ENCODE peak calls at places on chromosome 15, in four cellular contexts. One of them, this sample, is unnamed.
A peak's percentile ranks its signal among the peaks of the same experiment; 100 is the strongest.

GRCh38 chr15:57698243-57698642 is 8.3 kb upstream of the POLR2M start:
- DNase-seq in uterus: no peak
- DNase-seq in transverse colon: no peak
- DNase-seq in astrocyte of the cerebellum: no peak
- DNase-seq in this sample: no peak

GRCh38 chr15:57334257-57334656 is 42.0 kb upstream of the CGNL1 start:
- DNase-seq in uterus: no peak
- DNase-seq in transverse colon: no peak
- DNase-seq in astrocyte of the cerebellum: no peak
- DNase-seq in this sample: no peak

GRCh38 chr15:25739687-25740121 is 123.4 kb downstream of the ATP10A start:
- DNase-seq in uterus: no peak
- DNase-seq in transverse colon: no peak
- DNase-seq in astrocyte of the cerebellum: peak; percentile 18
- DNase-seq in this sample: no peak

GRCh38 chr15:48493084-48493762 is 152.3 kb downstream of the FBN1 start:
- DNase-seq in uterus: peak; percentile 42
- DNase-seq in transverse colon: no peak
- DNase-seq in astrocyte of the cerebellum: peak; percentile 72
- DNase-seq in this sample: no peak

GRCh38 chr15:94196536-94196935 is 34.8 kb upstream of the MCTP2 start:
- DNase-seq in uterus: no peak
- DNase-seq in transverse colon: no peak
- DNase-seq in astrocyte of the cerebellum: no peak
- DNase-seq in this sample: no peak

GRCh38 chr15:73286356-73286755 is 82.4 kb downstream of the HCN4 start:
- DNase-seq in uterus: no peak
- DNase-seq in transverse colon: no peak
- DNase-seq in astrocyte of the cerebellum: no peak
- DNase-seq in this sample: no peak

GRCh38 chr15:33067456-33067855 is 127.1 kb downstream of the FMN1 start:
- DNase-seq in uterus: no peak
- DNase-seq in transverse colon: no peak
- DNase-seq in astrocyte of the cerebellum: peak; percentile 74
- DNase-seq in this sample: no peak

GRCh38 chr15:72487070-72487797 is 13.1 kb downstream of the ARIH1 start:
- DNase-seq in uterus: no peak
- DNase-seq in transverse colon: no peak
- DNase-seq in astrocyte of the cerebellum: no peak
- DNase-seq in this sample: no peak

GRCh38 chr15:67372563-67372962 is 118.0 kb downstream of the IQCH start:
- DNase-seq in uterus: no peak
- DNase-seq in transverse colon: no peak
- DNase-seq in astrocyte of the cerebellum: no peak
- DNase-seq in this sample: no peak

GRCh38 chr15:47484119-47484518 is 233.2 kb upstream of the SEMA6D start:
- DNase-seq in uterus: no peak
- DNase-seq in transverse colon: no peak
- DNase-seq in astrocyte of the cerebellum: no peak
- DNase-seq in this sample: no peak

GRCh38 chr15:37081985-37082384 is 18.4 kb downstream of the MEIS2 start:
- DNase-seq in uterus: no peak
- DNase-seq in transverse colon: no peak
- DNase-seq in astrocyte of the cerebellum: no peak
- DNase-seq in this sample: no peak

GRCh38 chr15:95919460-95919859 is 411.0 kb upstream of the NR2F2 start:
- DNase-seq in uterus: no peak
- DNase-seq in transverse colon: no peak
- DNase-seq in astrocyte of the cerebellum: no peak
- DNase-seq in this sample: no peak

GRCh38 chr15:78988361-78988911 is 43.6 kb upstream of the CTSH start:
- DNase-seq in uterus: peak; percentile 59
- DNase-seq in transverse colon: peak; percentile 67
- DNase-seq in astrocyte of the cerebellum: peak; percentile 97
- DNase-seq in this sample: peak; percentile 47

GRCh38 chr15:48803877-48804276 is 7.0 kb downstream of the CEP152 start:
- DNase-seq in uterus: no peak
- DNase-seq in transverse colon: no peak
- DNase-seq in astrocyte of the cerebellum: no peak
- DNase-seq in this sample: no peak

GRCh38 chr15:77630956-77631789 is 1.5 kb downstream of the LINGO1 start:
- DNase-seq in uterus: no peak
- DNase-seq in transverse colon: peak; percentile 10
- DNase-seq in astrocyte of the cerebellum: no peak
- DNase-seq in this sample: no peak

GRCh38 chr15:88835646-88836045 is 32.4 kb downstream of the ACAN start:
- DNase-seq in uterus: no peak
- DNase-seq in transverse colon: no peak
- DNase-seq in astrocyte of the cerebellum: no peak
- DNase-seq in this sample: no peak

GRCh38 chr15:40266828-40267304 is 16.0 kb downstream of the ANKRD63 start:
- DNase-seq in uterus: peak; percentile 52
- DNase-seq in transverse colon: peak; percentile 45
- DNase-seq in astrocyte of the cerebellum: peak; percentile 84
- DNase-seq in this sample: no peak

GRCh38 chr15:31468911-31469800 is 142.5 kb downstream of the KLF13 start:
- DNase-seq in uterus: no peak
- DNase-seq in transverse colon: no peak
- DNase-seq in astrocyte of the cerebellum: no peak
- DNase-seq in this sample: no peak

GRCh38 chr15:31270767-31271166 is 55.9 kb upstream of the KLF13 start:
- DNase-seq in uterus: no peak
- DNase-seq in transverse colon: peak; percentile 4
- DNase-seq in astrocyte of the cerebellum: no peak
- DNase-seq in this sample: peak; percentile 17

GRCh38 chr15:99090011-99090699 is 14.7 kb upstream of the SYNM start:
- DNase-seq in uterus: no peak
- DNase-seq in transverse colon: peak; percentile 26
- DNase-seq in astrocyte of the cerebellum: no peak
- DNase-seq in this sample: peak; percentile 78

GRCh38 chr15:47870956-47871625 is 153.8 kb downstream of the SEMA6D start:
- DNase-seq in uterus: no peak
- DNase-seq in transverse colon: no peak
- DNase-seq in astrocyte of the cerebellum: peak; percentile 29
- DNase-seq in this sample: no peak

GRCh38 chr15:57591237-57591821 is 375 bp upstream of the MYZAP start:
- DNase-seq in uterus: no peak
- DNase-seq in transverse colon: no peak
- DNase-seq in astrocyte of the cerebellum: no peak
- DNase-seq in this sample: no peak

GRCh38 chr15:82895983-82896382 is 56.5 kb downstream of the HOMER2 start:
- DNase-seq in uterus: no peak
- DNase-seq in transverse colon: no peak
- DNase-seq in astrocyte of the cerebellum: no peak
- DNase-seq in this sample: no peak

GRCh38 chr15:48557335-48557734 is 88.2 kb downstream of the FBN1 start:
- DNase-seq in uterus: no peak
- DNase-seq in transverse colon: no peak
- DNase-seq in astrocyte of the cerebellum: no peak
- DNase-seq in this sample: no peak

GRCh38 chr15:38872732-38873131 is 308.1 kb upstream of the RASGRP1 start:
- DNase-seq in uterus: no peak
- DNase-seq in transverse colon: no peak
- DNase-seq in astrocyte of the cerebellum: no peak
- DNase-seq in this sample: no peak

GRCh38 chr15:45587861-45588170 is 637 bp downstream of the BLOC1S6 start:
- DNase-seq in uterus: no peak
- DNase-seq in transverse colon: no peak
- DNase-seq in astrocyte of the cerebellum: no peak
- DNase-seq in this sample: no peak

GRCh38 chr15:69980311-69981059 is 117.2 kb downstream of the TLE3 start:
- DNase-seq in uterus: no peak
- DNase-seq in transverse colon: no peak
- DNase-seq in astrocyte of the cerebellum: no peak
- DNase-seq in this sample: peak; percentile 43

GRCh38 chr15:69982037-69982436 is 115.7 kb downstream of the TLE3 start:
- DNase-seq in uterus: no peak
- DNase-seq in transverse colon: no peak
- DNase-seq in astrocyte of the cerebellum: no peak
- DNase-seq in this sample: no peak

GRCh38 chr15:69979783-69980182 is 117.9 kb downstream of the TLE3 start:
- DNase-seq in uterus: no peak
- DNase-seq in transverse colon: peak; percentile 74
- DNase-seq in astrocyte of the cerebellum: no peak
- DNase-seq in this sample: peak; percentile 78

GRCh38 chr15:69978603-69979002 is 119.1 kb downstream of the TLE3 start:
- DNase-seq in uterus: no peak
- DNase-seq in transverse colon: no peak
- DNase-seq in astrocyte of the cerebellum: no peak
- DNase-seq in this sample: no peak

DNA sequence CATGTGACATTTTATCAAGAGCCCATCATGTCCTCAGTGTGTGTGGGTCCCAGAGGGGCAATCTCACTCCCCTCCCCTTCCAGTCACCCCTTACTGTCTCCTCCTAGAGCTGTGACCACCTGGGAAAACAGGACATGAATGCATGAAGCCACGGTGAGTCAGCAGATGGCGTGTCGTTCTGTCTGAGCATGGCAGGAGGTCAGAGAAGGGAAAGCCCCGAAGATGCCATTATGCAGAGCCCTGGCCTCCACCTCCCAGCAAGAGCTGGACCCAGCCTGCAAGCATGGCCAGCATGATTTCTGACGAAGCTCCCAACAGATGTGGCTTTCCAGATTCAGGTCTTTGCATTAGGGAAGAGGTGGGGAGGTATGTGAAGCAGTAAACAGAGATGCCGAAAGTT is 118.4 kb downstream of the TLE3 start:
- DNase-seq in uterus: no peak
- DNase-seq in transverse colon: peak; percentile 54
- DNase-seq in astrocyte of the cerebellum: no peak
- DNase-seq in this sample: peak; percentile 83
- TF ChIP-seq CTCF in uterus: no peak
- TF ChIP-seq CTCF in transverse colon: no peak
- TF ChIP-seq CTCF in astrocyte of the cerebellum: no peak
- TF ChIP-seq CTCF in this sample: peak; percentile 64

DNA sequence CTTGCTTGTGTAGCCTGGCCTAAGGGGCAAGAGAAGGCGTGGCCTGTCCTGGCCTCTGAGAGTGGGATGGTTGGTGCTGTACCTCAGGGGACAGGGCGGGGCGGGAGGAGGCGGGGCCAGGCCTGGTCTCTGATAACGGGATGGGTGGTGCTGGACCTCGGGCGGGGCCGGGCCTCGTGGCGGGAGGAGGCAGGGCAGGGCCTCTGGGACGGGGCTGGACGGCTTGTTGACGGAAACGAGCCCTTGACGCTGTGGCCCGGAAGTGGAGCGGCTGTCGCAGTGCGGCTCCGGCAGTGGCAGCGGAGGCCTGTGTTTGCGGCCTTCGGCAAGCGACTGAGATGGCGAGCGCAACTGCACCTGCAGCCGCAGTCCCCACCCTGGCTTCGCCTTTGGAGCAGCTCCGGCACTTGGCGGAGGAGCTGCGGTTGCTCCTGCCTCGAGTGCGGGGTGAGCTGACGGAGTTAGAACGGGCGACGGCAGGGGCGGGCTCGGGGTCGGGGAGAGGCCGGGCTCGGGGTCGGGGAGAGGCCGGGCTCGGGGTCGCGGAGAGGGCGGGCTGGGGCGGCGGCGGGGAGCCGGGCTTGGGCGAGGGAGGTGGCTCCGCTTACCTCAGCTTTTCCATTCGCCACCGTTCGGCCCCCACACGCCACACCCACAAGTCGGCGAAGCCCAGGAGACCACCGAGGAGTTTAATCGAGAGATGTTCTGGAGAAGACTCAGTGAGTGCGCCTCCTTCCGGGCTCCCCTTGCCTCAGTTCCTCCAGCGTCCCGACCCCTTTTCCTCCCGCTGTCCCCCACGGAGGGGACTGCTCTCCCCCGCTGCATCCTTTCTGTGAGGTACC is at the start of gene CCNDBP1:
- DNase-seq in uterus: peak; percentile 91
- DNase-seq in transverse colon: peak; percentile 98
- DNase-seq in astrocyte of the cerebellum: no peak
- DNase-seq in this sample: peak; percentile 99
- TF ChIP-seq CTCF in uterus: no peak
- TF ChIP-seq CTCF in transverse colon: peak; percentile 28
- TF ChIP-seq CTCF in astrocyte of the cerebellum: peak; percentile 43
- TF ChIP-seq CTCF in this sample: peak; percentile 30

GRCh38 chr15:75920079-75920478 is 16.4 kb downstream of the FBXO22 start:
- DNase-seq in uterus: no peak
- DNase-seq in transverse colon: no peak
- DNase-seq in astrocyte of the cerebellum: no peak
- DNase-seq in this sample: no peak

GRCh38 chr15:75923756-75924155 is 20.1 kb downstream of the FBXO22 start:
- DNase-seq in uterus: no peak
- DNase-seq in transverse colon: no peak
- DNase-seq in astrocyte of the cerebellum: no peak
- DNase-seq in this sample: no peak

GRCh38 chr15:75924576-75924975 is 20.9 kb downstream of the FBXO22 start:
- DNase-seq in uterus: no peak
- DNase-seq in transverse colon: no peak
- DNase-seq in astrocyte of the cerebellum: no peak
- DNase-seq in this sample: no peak

GRCh38 chr15:75925440-75925839 is 21.8 kb downstream of the FBXO22 start:
- DNase-seq in uterus: no peak
- DNase-seq in transverse colon: no peak
- DNase-seq in astrocyte of the cerebellum: no peak
- DNase-seq in this sample: no peak

DNA sequence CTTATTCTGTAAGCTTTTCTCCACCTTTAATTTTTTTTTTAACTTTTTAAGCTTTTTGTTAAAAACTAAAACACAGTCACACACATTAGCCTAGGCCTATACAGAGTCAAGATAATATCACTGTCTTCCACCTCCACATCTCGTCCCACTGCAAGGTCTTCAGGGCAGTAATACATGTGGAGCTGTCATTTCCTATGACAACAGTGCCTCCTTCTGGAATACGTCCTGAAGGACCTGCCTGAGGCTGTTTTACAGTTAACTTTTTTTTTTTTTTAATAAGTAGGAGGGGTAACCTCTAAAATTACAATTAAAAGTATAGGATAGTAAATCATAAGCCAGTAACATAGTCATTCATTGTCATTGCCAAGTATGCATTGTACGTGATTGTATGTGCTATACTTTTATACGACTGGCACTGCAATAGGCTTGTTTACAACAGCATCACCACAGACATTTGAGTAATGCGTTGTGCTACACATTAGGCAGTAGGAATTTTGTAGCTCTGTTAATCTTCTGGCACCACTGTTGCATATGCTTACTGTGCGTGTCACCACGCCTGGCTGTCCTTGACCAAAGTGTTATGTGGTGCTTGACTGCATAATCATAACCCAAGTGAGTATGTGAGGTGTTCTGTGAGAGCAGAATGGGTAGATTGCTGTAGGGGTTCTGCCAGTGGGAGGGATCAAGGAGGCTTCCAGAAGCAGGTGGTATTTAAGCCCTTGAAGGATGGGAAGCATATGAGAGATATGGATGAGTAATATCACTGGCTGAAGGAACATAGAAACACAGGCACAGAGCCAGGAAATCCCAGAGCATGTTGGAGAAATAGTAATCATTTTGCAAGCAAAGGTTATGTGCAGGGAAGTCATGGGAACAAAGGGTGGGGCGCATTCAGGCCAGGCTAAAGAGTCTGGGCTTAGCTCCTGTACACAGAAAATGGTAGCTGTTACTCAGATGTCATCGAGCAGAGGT is 18.3 kb downstream of the FBXO22 start:
- DNase-seq in uterus: peak; percentile 17
- DNase-seq in transverse colon: peak; percentile 65
- DNase-seq in astrocyte of the cerebellum: peak; percentile 37
- DNase-seq in this sample: no peak
- TF ChIP-seq CTCF in uterus: peak; percentile 13
- TF ChIP-seq CTCF in transverse colon: peak; percentile 66
- TF ChIP-seq CTCF in astrocyte of the cerebellum: peak; percentile 51
- TF ChIP-seq CTCF in this sample: peak; percentile 25

GRCh38 chr15:60672400-60672799 is 193.5 kb upstream of the ICE2 start:
- DNase-seq in uterus: no peak
- DNase-seq in transverse colon: no peak
- DNase-seq in astrocyte of the cerebellum: no peak
- DNase-seq in this sample: no peak
- TF ChIP-seq CTCF in uterus: no peak
- TF ChIP-seq CTCF in transverse colon: no peak
- TF ChIP-seq CTCF in astrocyte of the cerebellum: no peak
- TF ChIP-seq CTCF in this sample: no peak